ENCODE peak calls at places on chromosomes 1 and 21, in six cellular contexts. One of them, this sample, is unnamed. For H3K4me1 and H3K36me3, the result is how much of the 10 kb centered on the place peaks cover.

GRCh38 chr1:167599839-167600581 is 30.0 kb upstream of the RCSD1 start:
- DNase-seq in GM23248: peak
- DNase-seq in testis: peak
- DNase-seq in PC-3: peak
- DNase-seq in suprapubic skin: no peak
- DNase-seq in SJSA1: peak
- DNase-seq in this sample: peak

GRCh38 chr1:205504311-205505075 is at the start of gene CDK18:
- DNase-seq in GM23248: no peak
- DNase-seq in testis: peak
- DNase-seq in PC-3: peak
- DNase-seq in suprapubic skin: peak
- DNase-seq in SJSA1: no peak
- DNase-seq in this sample: peak

GRCh38 chr21:36246080-36246631 is 73.8 kb upstream of the MORC3 start:
- DNase-seq in GM23248: no peak
- DNase-seq in testis: no peak
- DNase-seq in PC-3: no peak
- DNase-seq in suprapubic skin: no peak
- DNase-seq in SJSA1: no peak
- DNase-seq in this sample: no peak

GRCh38 chr1:234478152-234478480 is 863 bp downstream of the TARBP1 start:
- DNase-seq in GM23248: peak
- DNase-seq in testis: peak
- DNase-seq in PC-3: peak
- DNase-seq in suprapubic skin: no peak
- DNase-seq in SJSA1: no peak
- DNase-seq in this sample: no peak

GRCh38 chr1:229191066-229191674 is 79.7 kb upstream of the RAB4A start:
- DNase-seq in GM23248: peak
- DNase-seq in testis: no peak
- DNase-seq in PC-3: peak
- DNase-seq in suprapubic skin: no peak
- DNase-seq in SJSA1: no peak
- DNase-seq in this sample: no peak

GRCh38 chr1:1361982-1362423 is 3.6 kb upstream of the MXRA8 start:
- DNase-seq in GM23248: peak
- DNase-seq in testis: peak
- DNase-seq in PC-3: no peak
- DNase-seq in suprapubic skin: no peak
- DNase-seq in SJSA1: peak
- DNase-seq in this sample: peak

GRCh38 chr1:14567056-14567455 is 31.4 kb upstream of the KAZN start:
- DNase-seq in GM23248: no peak
- DNase-seq in testis: no peak
- DNase-seq in PC-3: peak
- DNase-seq in suprapubic skin: no peak
- DNase-seq in SJSA1: no peak
- DNase-seq in this sample: no peak

GRCh38 chr1:151371744-151372410 is 628 bp downstream of the SELENBP1 start:
- DNase-seq in GM23248: peak
- DNase-seq in testis: no peak
- DNase-seq in PC-3: peak
- DNase-seq in suprapubic skin: no peak
- DNase-seq in SJSA1: peak
- DNase-seq in this sample: peak

GRCh38 chr1:27669876-27670275 is 2.1 kb downstream of the IFI6 start:
- DNase-seq in GM23248: no peak
- DNase-seq in testis: peak
- DNase-seq in PC-3: no peak
- DNase-seq in suprapubic skin: no peak
- DNase-seq in SJSA1: no peak
- DNase-seq in this sample: no peak
- H3K4me3 ChIP-seq in GM23248: no peak
- H3K4me3 ChIP-seq in testis: peak
- H3K4me3 ChIP-seq in PC-3: no peak
- H3K4me3 ChIP-seq in suprapubic skin: no peak
- H3K4me3 ChIP-seq in SJSA1: no peak
- H3K4me3 ChIP-seq in this sample: no peak

GRCh38 chr1:57204942-57205787 is 218.7 kb downstream of the DAB1 start:
- DNase-seq in GM23248: peak
- DNase-seq in testis: no peak
- DNase-seq in PC-3: no peak
- DNase-seq in suprapubic skin: no peak
- DNase-seq in SJSA1: no peak
- DNase-seq in this sample: no peak

GRCh38 chr1:57208903-57209302 is 215.0 kb downstream of the DAB1 start:
- DNase-seq in GM23248: no peak
- DNase-seq in testis: no peak
- DNase-seq in PC-3: no peak
- DNase-seq in suprapubic skin: no peak
- DNase-seq in SJSA1: no peak
- DNase-seq in this sample: no peak

GRCh38 chr1:57202254-57202653 is 221.6 kb downstream of the DAB1 start:
- DNase-seq in GM23248: no peak
- DNase-seq in testis: no peak
- DNase-seq in PC-3: no peak
- DNase-seq in suprapubic skin: no peak
- DNase-seq in SJSA1: no peak
- DNase-seq in this sample: no peak

GRCh38 chr1:57206038-57206437 is 217.8 kb downstream of the DAB1 start:
- DNase-seq in GM23248: peak
- DNase-seq in testis: no peak
- DNase-seq in PC-3: no peak
- DNase-seq in suprapubic skin: no peak
- DNase-seq in SJSA1: no peak
- DNase-seq in this sample: no peak

DNA sequence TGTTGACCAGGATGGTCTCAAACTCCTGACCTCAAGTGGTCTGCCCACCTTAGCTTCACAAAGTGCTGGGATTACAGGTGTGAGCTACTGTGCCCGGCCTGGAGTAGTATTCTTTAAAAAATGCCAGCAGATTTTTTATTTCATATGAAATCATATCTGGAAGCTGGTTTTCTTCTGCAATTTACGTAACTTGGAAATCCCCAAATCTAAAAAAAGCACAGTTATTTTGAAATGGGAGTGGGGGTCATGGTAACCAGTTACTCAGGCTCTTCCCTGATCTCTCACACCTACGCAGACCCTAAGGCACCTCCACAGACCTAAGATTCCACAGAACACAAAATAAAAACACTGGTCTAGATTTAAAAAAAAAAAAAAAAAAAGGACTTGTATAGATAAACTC is 219.8 kb downstream of the DAB1 start:
- DNase-seq in GM23248: no peak
- DNase-seq in testis: no peak
- DNase-seq in PC-3: no peak
- DNase-seq in suprapubic skin: no peak
- DNase-seq in SJSA1: no peak
- DNase-seq in this sample: no peak
- H3K4me1 ChIP-seq in GM23248: under half
- H3K4me1 ChIP-seq in testis: under half
- H3K4me1 ChIP-seq in PC-3: under half
- H3K4me1 ChIP-seq in suprapubic skin: under half
- H3K4me1 ChIP-seq in SJSA1: under half
- H3K4me1 ChIP-seq in this sample: under half

GRCh38 chr1:12416101-12416500 is 186.3 kb downstream of the VPS13D start:
- DNase-seq in GM23248: no peak
- DNase-seq in testis: no peak
- DNase-seq in PC-3: no peak
- DNase-seq in suprapubic skin: no peak
- DNase-seq in SJSA1: no peak
- DNase-seq in this sample: no peak
- H3K36me3 ChIP-seq in GM23248: under half
- H3K36me3 ChIP-seq in testis: under half
- H3K36me3 ChIP-seq in PC-3: under half
- H3K36me3 ChIP-seq in suprapubic skin: half or more
- H3K36me3 ChIP-seq in SJSA1: under half
- H3K36me3 ChIP-seq in this sample: under half

DNA sequence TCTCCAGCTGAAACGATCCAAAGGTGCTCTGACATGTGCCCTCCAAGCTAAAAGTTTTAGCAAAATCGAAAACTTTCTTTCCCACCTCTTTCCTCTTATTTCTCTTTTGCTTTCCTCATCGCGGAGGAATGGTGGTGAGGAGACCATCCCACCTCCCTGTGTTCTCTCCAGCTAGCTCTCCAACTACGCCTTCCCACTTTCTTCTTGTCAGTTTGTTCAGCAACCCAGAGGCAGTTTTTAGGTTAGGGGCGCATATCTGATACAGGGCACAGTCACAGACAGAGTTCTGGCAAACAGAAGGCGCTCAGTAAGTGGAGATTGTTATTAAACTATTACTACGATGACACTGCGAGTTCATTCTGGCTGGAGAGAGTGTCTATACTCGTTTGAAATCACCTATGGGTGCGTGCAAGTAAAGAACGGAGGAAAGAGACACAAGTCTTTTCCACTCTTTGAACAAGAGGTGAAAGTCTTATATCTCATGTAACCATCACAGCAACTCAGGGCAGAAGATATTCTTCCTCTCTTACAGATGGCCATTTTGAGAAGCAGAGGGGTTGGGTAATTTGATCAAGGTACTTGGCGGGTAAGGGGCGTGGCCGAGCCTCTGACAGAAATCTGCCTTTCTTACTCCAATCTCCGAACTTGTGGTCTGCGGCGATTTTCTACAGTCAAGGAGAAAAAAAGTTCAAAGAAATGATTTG is 13.9 kb downstream of the HLX start:
- DNase-seq in GM23248: no peak
- DNase-seq in testis: no peak
- DNase-seq in PC-3: no peak
- DNase-seq in suprapubic skin: no peak
- DNase-seq in SJSA1: no peak
- DNase-seq in this sample: no peak
- H3K4me3 ChIP-seq in GM23248: no peak
- H3K4me3 ChIP-seq in testis: no peak
- H3K4me3 ChIP-seq in PC-3: no peak
- H3K4me3 ChIP-seq in suprapubic skin: no peak
- H3K4me3 ChIP-seq in SJSA1: no peak
- H3K4me3 ChIP-seq in this sample: no peak

DNA sequence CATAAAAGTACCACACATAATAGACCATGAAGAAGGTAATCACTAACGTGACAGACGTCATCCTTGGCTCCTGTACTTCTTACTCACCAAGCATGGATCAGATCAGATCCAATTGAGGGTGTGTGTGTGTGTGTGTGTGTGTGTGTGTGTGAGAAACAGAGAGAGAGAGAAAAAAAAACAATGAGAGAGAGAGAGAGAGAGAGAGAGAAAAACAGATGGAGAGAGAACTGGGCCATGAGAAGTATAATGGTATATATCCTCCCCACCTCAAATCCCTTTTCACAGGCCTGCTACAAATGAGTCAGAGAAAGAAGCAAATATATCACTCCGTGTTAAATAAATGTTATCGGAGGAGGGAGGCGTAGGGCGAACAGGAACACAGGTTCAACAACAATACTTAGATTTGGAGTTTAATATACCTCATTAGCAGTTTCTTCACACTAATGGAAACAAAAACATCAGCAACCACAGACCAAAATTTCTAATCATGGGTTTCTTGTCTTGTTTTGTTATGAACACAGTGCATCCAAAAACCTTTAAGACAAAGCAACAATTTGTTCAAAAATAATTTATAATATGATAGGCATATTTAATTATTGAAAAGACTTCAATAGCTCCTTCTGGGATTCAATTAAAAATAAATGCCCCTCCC is 45.3 kb downstream of the TIAM1 start:
- DNase-seq in GM23248: no peak
- DNase-seq in testis: no peak
- DNase-seq in PC-3: no peak
- DNase-seq in suprapubic skin: no peak
- DNase-seq in SJSA1: no peak
- DNase-seq in this sample: no peak
- H3K4me1 ChIP-seq in GM23248: under half
- H3K4me1 ChIP-seq in testis: under half
- H3K4me1 ChIP-seq in PC-3: under half
- H3K4me1 ChIP-seq in suprapubic skin: under half
- H3K4me1 ChIP-seq in SJSA1: under half
- H3K4me1 ChIP-seq in this sample: under half